ENCODE peak calls at places on chromosome 13, in ten cellular contexts. W is HEK293T; R is NCI-H2171; L is choroid plexus epithelial cell; E is activated CD4-positive, alpha-beta T cell treated with anti-CD3 and anti-CD28 coated beads, Interleukin-2, amount 50 U/mL, for 24 hours; K is stimulated activated CD8-positive, alpha-beta memory T cell treated with anti-CD3 and anti-CD28 coated beads, Interleukin-4, amount 100 ng/mL, for 1 hour; D is T-cell; M is iris pigment epithelial cell; N is anterior cingulate cortex; P is activated T-helper 1 cell treated with anti-CD3 and anti-CD28 coated beads, Interleukin-12 subunit alpha, Interleukin-12 subunit beta, Interleukin-2, Interleukin-4 antibody, amounts not matched to agents 30 ng/mL and 10 ng/mL and 1 ng/mL, durations not matched to agents 14 hours and 24 hours and 36 hours. J is an unnamed sample.
A peak's percentile ranks its signal among the peaks of the same experiment; 100 is the strongest.

GRCh38 chr13:110537116-110537515 is 24.4 kb downstream of the RAB20 start:
- DNase-seq in W (no peak), R (no peak), L (no peak), E (no peak), K (no peak), D (no peak), M (no peak), N (no peak), P (no peak), J (no peak)

GRCh38 chr13:48660356-48661076 is 6.8 kb downstream of the CYSLTR2 start:
- DNase-seq in W (no peak), R (no peak), L (no peak), E (no peak), K (no peak), D (no peak), M (no peak), N (no peak), P (no peak), J (no peak)

GRCh38 chr13:20489185-20489820 is 36.4 kb downstream of the CRYL1 start:
- DNase-seq in W (peak; percentile 29), R (no peak), L (peak; percentile 63), E (peak; percentile 42), K (peak; percentile 12), D (peak; percentile 25), M (no peak), N (no peak), P (peak; percentile 25), J (no peak)

GRCh38 chr13:23020246-23020843 is 160.4 kb upstream of the SGCG start:
- DNase-seq in W (peak; percentile 21), R (no peak), L (peak; percentile 69), E (peak; percentile 4), K (no peak), D (peak; percentile 1), M (peak; percentile 53), N (peak; percentile 2), P (no peak), J (peak; percentile 58)

GRCh38 chr13:99034333-99035085 is 56.6 kb upstream of the DOCK9 start:
- DNase-seq in W (no peak), R (peak; percentile 67), L (no peak), E (no peak), K (no peak), D (no peak), M (no peak), N (no peak), P (no peak), J (no peak)

GRCh38 chr13:34462843-34463242 is 479.2 kb upstream of the NBEA start:
- DNase-seq in W (no peak), R (no peak), L (peak; percentile 16), E (no peak), K (no peak), D (no peak), M (peak; percentile 36), N (no peak), P (no peak), J (peak; percentile 76)

GRCh38 chr13:87537946-87538345 is 133.2 kb upstream of the SLITRK5 start:
- DNase-seq in W (no peak), R (no peak), L (no peak), E (no peak), K (no peak), D (no peak), M (no peak), N (no peak), P (no peak), J (no peak)

GRCh38 chr13:81874681-81875661 is 1534.0 kb upstream of the SPRY2 start:
- DNase-seq in W (no peak), R (no peak), L (no peak), E (no peak), K (no peak), D (no peak), M (no peak), N (no peak), P (no peak), J (no peak)

GRCh38 chr13:28043224-28043623 is 54.7 kb upstream of the URAD start:
- DNase-seq in W (no peak), R (no peak), L (no peak), E (no peak), K (no peak), D (no peak), M (no peak), N (no peak), P (no peak), J (no peak)